ENCODE peak calls at places on chromosomes 11 and 22, in five cellular contexts. D is hippocampal formation; W is ELF-1; A is GM23338; T is activated naive CD4-positive, alpha-beta T cell treated with anti-CD3 and anti-CD28 coated beads, Interleukin-2, amount 50 U/mL, for 16 hours. Q is an unnamed sample.

GRCh38 chr11:2377511-2378443 is 667 bp downstream of the CD81 start:
- DNase-seq in D (peak), W (no peak), A (peak), T (peak), Q (peak)

GRCh38 chr11:19511066-19511412 is 201.6 kb upstream of the NAV2 start:
- DNase-seq in D (no peak), W (no peak), A (no peak), T (no peak), Q (no peak)

GRCh38 chr22:49733631-49734030 is 94.0 kb downstream of the BRD1 start:
- DNase-seq in D (no peak), W (no peak), A (no peak), T (no peak), Q (peak)

GRCh38 chr11:122804161-122804560 is 34.1 kb upstream of the CRTAM start:
- DNase-seq in D (no peak), W (peak), A (no peak), T (no peak), Q (no peak)

GRCh38 chr11:61507962-61508824 is at the start of gene LRRC10B:
- DNase-seq in D (no peak), W (peak), A (peak), T (peak), Q (peak)

GRCh38 chr11:76918941-76919386 is 58.2 kb downstream of the ACER3 start:
- DNase-seq in D (no peak), W (no peak), A (peak), T (no peak), Q (peak)

GRCh38 chr11:126102436-126102894 is 39.8 kb upstream of the CDON start:
- DNase-seq in D (no peak), W (no peak), A (no peak), T (no peak), Q (no peak)

GRCh38 chr22:27801616-27802388 is at the start of gene MN1:
- DNase-seq in D (peak), W (peak), A (peak), T (peak), Q (peak)

GRCh38 chr11:44377914-44378321 is 68.0 kb upstream of the ALX4 start:
- DNase-seq in D (no peak), W (no peak), A (no peak), T (no peak), Q (no peak)

GRCh38 chr22:23246982-23247766 is 66.9 kb downstream of the BCR start:
- DNase-seq in D (no peak), W (no peak), A (no peak), T (no peak), Q (no peak)

GRCh38 chr11:31987118-31988005 is 103.5 kb upstream of the RCN1 start:
- DNase-seq in D (no peak), W (peak), A (peak), T (no peak), Q (peak)

GRCh38 chr11:79466411-79466810 is 25.6 kb upstream of the TENM4 start:
- DNase-seq in D (no peak), W (no peak), A (no peak), T (no peak), Q (no peak)

GRCh38 chr11:65440831-65441499 is 18.4 kb downstream of the NEAT1 start:
- DNase-seq in D (no peak), W (no peak), A (no peak), T (no peak), Q (no peak)

GRCh38 chr11:20035701-20036601 is 124.3 kb downstream of the DBX1 start:
- DNase-seq in D (no peak), W (peak), A (no peak), T (no peak), Q (no peak)

GRCh38 chr22:17788528-17789378 is 14.5 kb upstream of the BID start:
- DNase-seq in D (no peak), W (no peak), A (peak), T (no peak), Q (peak)

GRCh38 chr11:49995559-49995958 is 13.2 kb upstream of the OR4C12 start:
- DNase-seq in D (peak), W (peak), A (peak), T (no peak), Q (peak)

GRCh38 chr11:1669546-1670218 is 27.3 kb upstream of the KRTAP5-6 start:
- DNase-seq in D (no peak), W (no peak), A (no peak), T (no peak), Q (no peak)

GRCh38 chr11:20158597-20159257 is 1.5 kb downstream of the DBX1 start:
- DNase-seq in D (no peak), W (peak), A (peak), T (no peak), Q (peak)

GRCh38 chr11:94023856-94024255 is 2.7 kb downstream of the HEPHL1 start:
- DNase-seq in D (no peak), W (no peak), A (no peak), T (no peak), Q (no peak)

GRCh38 chr11:15471028-15471708 is 356.4 kb downstream of the INSC start:
- DNase-seq in D (no peak), W (no peak), A (no peak), T (no peak), Q (no peak)

GRCh38 chr11:70381872-70382842 is 16.2 kb upstream of the CTTN start:
- DNase-seq in D (no peak), W (peak), A (peak), T (no peak), Q (peak)

GRCh38 chr11:8728566-8728965 is 46.0 kb downstream of the RPL27A start:
- DNase-seq in D (no peak), W (no peak), A (no peak), T (no peak), Q (no peak)

GRCh38 chr22:43060213-43060612 is 29.0 kb downstream of the TTLL1 start:
- DNase-seq in D (no peak), W (peak), A (peak), T (peak), Q (peak)

GRCh38 chr11:131580466-131580865 is 210.1 kb downstream of the NTM start:
- DNase-seq in D (no peak), W (no peak), A (no peak), T (no peak), Q (no peak)

GRCh38 chr11:62472063-62472884 is 53.4 kb downstream of the SCGB1A1 start:
- DNase-seq in D (no peak), W (peak), A (no peak), T (no peak), Q (no peak)

GRCh38 chr22:44368611-44369010 is 55.9 kb upstream of the SHISAL1 start:
- DNase-seq in D (no peak), W (no peak), A (no peak), T (no peak), Q (no peak)

GRCh38 chr11:131748146-131749050 is 378.0 kb downstream of the NTM start:
- DNase-seq in D (peak), W (peak), A (peak), T (no peak), Q (peak)

GRCh38 chr22:41746563-41747400 is 47.5 kb downstream of the MEI1 start:
- DNase-seq in D (peak), W (peak), A (peak), T (peak), Q (peak)

GRCh38 chr11:1777737-1778136 is 14.0 kb upstream of the CTSD start:
- DNase-seq in D (no peak), W (no peak), A (no peak), T (no peak), Q (peak)

GRCh38 chr11:134691474-134691873 is 279.4 kb upstream of the B3GAT1 start:
- DNase-seq in D (no peak), W (no peak), A (no peak), T (no peak), Q (no peak)

GRCh38 chr11:2573240-2574042 is 126.4 kb downstream of the KCNQ1OT1 start:
- DNase-seq in D (no peak), W (no peak), A (no peak), T (peak), Q (no peak)

Q was measured in H7.